ENCODE peak calls at places on chromosomes 5 and 9, in five cellular contexts. B is PC-9; D is body of pancreas; S is CD4-positive, alpha-beta T cell; A is coronary artery. V is an unnamed sample.

GRCh38 chr5:83265318-83265717 is 188.0 kb downstream of the XRCC4 start:
- DNase-seq in B (peak), D (peak), S (no peak), A (no peak), V (peak)

GRCh38 chr5:65802820-65803219 is 80.8 kb downstream of the NLN start:
- DNase-seq in B (no peak), D (no peak), S (no peak), A (no peak), V (no peak)

GRCh38 chr9:99303177-99303576 is 81.1 kb downstream of the SEC61B start:
- DNase-seq in B (no peak), D (no peak), S (no peak), A (no peak), V (no peak)

GRCh38 chr5:78472469-78473106 is 112.2 kb downstream of the SCAMP1 start:
- DNase-seq in B (no peak), D (no peak), S (no peak), A (no peak), V (no peak)

GRCh38 chr5:58273705-58274104 is 186.2 kb downstream of the PLK2 start:
- DNase-seq in B (no peak), D (no peak), S (no peak), A (no peak), V (no peak)

GRCh38 chr9:136220017-136220729 is 15.2 kb upstream of the LHX3 start:
- DNase-seq in B (peak), D (no peak), S (peak), A (no peak), V (no peak)

GRCh38 chr5:1065891-1066650 is 45.8 kb downstream of the SLC12A7 start:
- DNase-seq in B (no peak), D (no peak), S (no peak), A (no peak), V (peak)

GRCh38 chr5:168174376-168174775 is 117.1 kb upstream of the WWC1 start:
- DNase-seq in B (no peak), D (no peak), S (no peak), A (no peak), V (no peak)

GRCh38 chr5:60594715-60595114 is 105.3 kb downstream of the DEPDC1B start:
- DNase-seq in B (no peak), D (no peak), S (no peak), A (no peak), V (no peak)

GRCh38 chr9:130860458-130861316 is 25.6 kb downstream of the ABL1 start:
- DNase-seq in B (no peak), D (peak), S (no peak), A (peak), V (no peak)

GRCh38 chr5:4563400-4563799 is 576.7 kb upstream of the ADAMTS16 start:
- DNase-seq in B (no peak), D (no peak), S (no peak), A (no peak), V (no peak)

GRCh38 chr9:29176786-29177185 is 1603.5 kb upstream of the C9orf72 start:
- DNase-seq in B (no peak), D (no peak), S (no peak), A (no peak), V (no peak)

GRCh38 chr5:40832345-40832744 is 2.7 kb downstream of the RPL37 start:
- DNase-seq in B (peak), D (no peak), S (no peak), A (no peak), V (no peak)

GRCh38 chr9:5493597-5494511 is 16.5 kb upstream of the PDCD1LG2 start:
- DNase-seq in B (peak), D (no peak), S (no peak), A (no peak), V (no peak)

GRCh38 chr5:178796165-178796945 is 63.4 kb upstream of the ZNF354B start:
- DNase-seq in B (no peak), D (no peak), S (no peak), A (no peak), V (no peak)

GRCh38 chr5:27876071-27876470 is 837.7 kb upstream of the CDH9 start:
- DNase-seq in B (no peak), D (no peak), S (no peak), A (no peak), V (no peak)

GRCh38 chr9:132588501-132589147 is 6.2 kb downstream of the BARHL1 start:
- DNase-seq in B (peak), D (no peak), S (no peak), A (no peak), V (peak)

GRCh38 chr9:87824216-87824875 is 58.3 kb upstream of the SPATA31E1 start:
- DNase-seq in B (no peak), D (no peak), S (no peak), A (no peak), V (no peak)

GRCh38 chr5:83177803-83178202 is 100.5 kb downstream of the XRCC4 start:
- DNase-seq in B (no peak), D (no peak), S (no peak), A (no peak), V (no peak)

GRCh38 chr9:131693651-131694597 is 46.0 kb downstream of the RAPGEF1 start:
- DNase-seq in B (no peak), D (no peak), S (no peak), A (peak), V (no peak)

GRCh38 chr9:71514344-71514975 is 253.9 kb downstream of the CEMIP2 start:
- DNase-seq in B (no peak), D (no peak), S (no peak), A (no peak), V (no peak)
- TF ChIP-seq CTCF in B (no peak), D (no peak), S (no peak), A (no peak), V (no peak)

GRCh38 chr9:128809831-128810230 is 8.5 kb upstream of the ENDOG start:
- DNase-seq in B (no peak), D (no peak), S (no peak), A (no peak), V (no peak)
- TF ChIP-seq CTCF in B (no peak), D (no peak), S (no peak), A (no peak), V (peak)

GRCh38 chr9:114278881-114279570 is 43.9 kb upstream of the ORM1 start:
- DNase-seq in B (peak), D (no peak), S (no peak), A (peak), V (no peak)
- TF ChIP-seq CTCF in B (no peak), D (no peak), S (no peak), A (no peak), V (no peak)

DNA sequence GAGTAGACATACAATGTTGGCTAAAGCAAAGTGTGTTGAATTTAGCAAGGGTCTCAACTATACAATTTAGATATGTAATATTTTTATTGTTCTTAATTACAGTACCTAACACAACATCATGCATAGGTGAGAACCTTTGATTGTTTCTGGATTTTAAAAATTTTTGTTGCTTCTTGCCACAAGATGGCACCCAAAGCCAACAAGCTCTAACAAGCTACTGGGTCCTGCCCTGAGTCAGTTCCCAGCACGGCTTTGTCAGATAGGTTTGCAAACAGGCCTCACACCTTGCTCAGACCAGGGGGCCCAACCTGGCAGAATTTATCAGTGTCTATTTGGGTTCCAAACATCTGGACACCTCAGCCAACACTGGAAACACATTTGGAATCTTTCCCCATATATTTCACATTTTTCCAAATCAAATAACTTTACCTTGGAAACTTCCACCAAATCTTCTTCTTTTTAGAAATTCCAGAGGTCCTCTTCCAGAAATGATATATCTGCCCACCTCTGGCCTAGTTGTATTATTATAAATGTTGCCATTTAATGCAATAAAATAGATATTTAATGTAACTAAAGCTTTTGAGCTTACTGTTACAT is 49.5 kb upstream of the EGFLAM start:
- DNase-seq in B (peak), D (peak), S (no peak), A (no peak), V (peak)
- TF ChIP-seq CTCF in B (peak), D (no peak), S (no peak), A (no peak), V (peak)

GRCh38 chr9:124291801-124292396 is 34.1 kb downstream of the NEK6 start:
- DNase-seq in B (no peak), D (no peak), S (no peak), A (no peak), V (no peak)
- TF ChIP-seq CTCF in B (no peak), D (no peak), S (no peak), A (no peak), V (no peak)

GRCh38 chr9:107586493-107586892 is 96.9 kb upstream of the KLF4 start:
- DNase-seq in B (peak), D (no peak), S (no peak), A (no peak), V (no peak)
- TF ChIP-seq CTCF in B (no peak), D (no peak), S (no peak), A (no peak), V (no peak)

GRCh38 chr5:38899936-38900335 is 54.1 kb downstream of the OSMR start:
- DNase-seq in B (no peak), D (no peak), S (no peak), A (no peak), V (no peak)
- TF ChIP-seq CTCF in B (no peak), D (no peak), S (no peak), A (no peak), V (no peak)